ENCODE peak calls at places on chromosomes 12 and 14, in eight cellular contexts. K is upper lobe of left lung, P is WTC11, Y is body of pancreas, U is tibial artery, X is mesothelial cell of epicardium, D is AG04450, T is GM10248. W is an unnamed sample.

GRCh38 chr12:79444089-79444488 is 246.7 kb downstream of the PAWR start:
- DNase-seq in K (no peak), P (no peak), Y (no peak), U (no peak), X (no peak), D (no peak), T (no peak), W (no peak)

GRCh38 chr14:58787601-58788000 is 149.8 kb downstream of the DACT1 start:
- DNase-seq in K (no peak), P (no peak), Y (no peak), U (no peak), X (no peak), D (no peak), T (no peak), W (no peak)

GRCh38 chr14:69637503-69638030 is 26.2 kb downstream of the SUSD6 start:
- DNase-seq in K (peak; percentile 43), P (no peak), Y (peak; percentile 38), U (peak; percentile 23), X (no peak), D (no peak), T (no peak), W (no peak)

GRCh38 chr14:23113346-23114119 is 5.5 kb downstream of the CEBPE start:
- DNase-seq in K (no peak), P (no peak), Y (no peak), U (no peak), X (no peak), D (no peak), T (peak; percentile 5), W (no peak)

GRCh38 chr12:128867466-128867865 is 14.2 kb downstream of the GLT1D1 start:
- DNase-seq in K (peak; percentile 24), P (no peak), Y (no peak), U (no peak), X (no peak), D (no peak), T (no peak), W (no peak)

GRCh38 chr12:14327717-14328116 is 37.8 kb upstream of the ATF7IP start:
- DNase-seq in K (no peak), P (no peak), Y (no peak), U (no peak), X (no peak), D (no peak), T (no peak), W (no peak)

GRCh38 chr14:39113685-39114072 is 444 bp upstream of the GEMIN2 start:
- DNase-seq in K (no peak), P (no peak), Y (no peak), U (no peak), X (no peak), D (no peak), T (no peak), W (no peak)

GRCh38 chr12:128449146-128449894 is 182.3 kb downstream of the TMEM132C start:
- DNase-seq in K (no peak), P (no peak), Y (no peak), U (no peak), X (no peak), D (no peak), T (no peak), W (no peak)

GRCh38 chr12:123271182-123271491 is 519 bp downstream of the CDK2AP1 start:
- DNase-seq in K (peak; percentile 96), P (peak; percentile 75), Y (peak; percentile 78), U (peak; percentile 63), X (peak; percentile 67), D (no peak), T (peak; percentile 91), W (peak; percentile 80)

GRCh38 chr12:26120561-26121274 is 4.1 kb downstream of the BHLHE41 start:
- DNase-seq in K (no peak), P (no peak), Y (no peak), U (no peak), X (no peak), D (no peak), T (no peak), W (no peak)

GRCh38 chr12:92905811-92906554 is 23.1 kb downstream of the EEA1 start:
- DNase-seq in K (no peak), P (no peak), Y (no peak), U (no peak), X (no peak), D (no peak), T (no peak), W (no peak)

GRCh38 chr12:10620078-10620779 is 6.8 kb upstream of the MAGOHB start:
- DNase-seq in K (peak; percentile 28), P (no peak), Y (no peak), U (no peak), X (no peak), D (no peak), T (no peak), W (no peak)

GRCh38 chr12:126268222-126268621 is 1203.0 kb downstream of the AACS start:
- DNase-seq in K (no peak), P (no peak), Y (no peak), U (no peak), X (no peak), D (no peak), T (no peak), W (no peak)
- TF ChIP-seq CTCF in K (no peak), P (no peak), Y (no peak), U (no peak), X (no peak), D (no peak), T (no peak), W (no peak)

GRCh38 chr12:44960423-44960822 is 84.3 kb upstream of the NELL2 start:
- DNase-seq in K (no peak), P (peak; percentile 17), Y (no peak), U (no peak), X (no peak), D (no peak), T (no peak), W (no peak)
- TF ChIP-seq CTCF in K (no peak), P (no peak), Y (no peak), U (no peak), X (no peak), D (no peak), T (no peak), W (no peak)

GRCh38 chr14:68611611-68612010 is 181.3 kb downstream of the ZFP36L1 start:
- DNase-seq in K (no peak), P (no peak), Y (peak; percentile 80), U (no peak), X (no peak), D (no peak), T (no peak), W (no peak)
- TF ChIP-seq CTCF in K (no peak), P (no peak), Y (no peak), U (no peak), X (no peak), D (no peak), T (no peak), W (no peak)

GRCh38 chr12:48159976-48160525 is 2.7 kb upstream of the ASB8 start:
- DNase-seq in K (no peak), P (no peak), Y (no peak), U (no peak), X (no peak), D (no peak), T (no peak), W (no peak)

GRCh38 chr12:48160807-48161206 is 3.5 kb upstream of the ASB8 start:
- DNase-seq in K (no peak), P (no peak), Y (peak; percentile 14), U (peak; percentile 35), X (no peak), D (no peak), T (no peak), W (no peak)

GRCh38 chr12:48157016-48157888 is at the start of gene ASB8:
- DNase-seq in K (peak; percentile 99), P (peak; percentile 99), Y (peak; percentile 100), U (peak; percentile 99), X (peak; percentile 95), D (peak; percentile 96), T (peak; percentile 98), W (peak; percentile 98)

GRCh38 chr12:48156648-48157015 is 683 bp downstream of the ASB8 start:
- DNase-seq in K (no peak), P (no peak), Y (no peak), U (no peak), X (no peak), D (no peak), T (no peak), W (no peak)

GRCh38 chr12:48157889-48158370 is 615 bp upstream of the ASB8 start:
- DNase-seq in K (no peak), P (no peak), Y (no peak), U (no peak), X (no peak), D (no peak), T (no peak), W (no peak)
- TF ChIP-seq CTCF in K (no peak), P (no peak), Y (no peak), U (no peak), X (no peak), D (no peak), T (no peak), W (no peak)

DNA sequence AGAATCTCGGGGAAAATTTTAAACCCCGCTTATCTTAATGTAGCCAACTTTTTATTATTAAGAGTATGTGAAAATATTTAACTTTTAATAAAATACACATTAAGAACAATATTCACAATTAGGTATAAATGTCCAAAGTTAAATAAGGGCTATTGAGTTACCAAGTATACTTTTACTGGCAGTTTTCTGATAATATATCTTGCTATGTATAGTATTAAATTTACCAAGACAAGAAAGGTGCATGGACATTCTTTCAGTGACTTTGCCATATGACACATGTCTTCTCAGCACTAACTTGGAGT is 115.4 kb downstream of the MON2 start:
- DNase-seq in K (no peak), P (no peak), Y (no peak), U (no peak), X (no peak), D (no peak), T (no peak), W (no peak)
- TF ChIP-seq CTCF in K (no peak), P (no peak), Y (no peak), U (no peak), X (no peak), D (no peak), T (no peak), W (no peak)

GRCh38 chr14:105944632-105945610 is 418.5 kb downstream of the TMEM121 start:
- DNase-seq in K (peak; percentile 88), P (no peak), Y (peak; percentile 79), U (no peak), X (no peak), D (no peak), T (peak; percentile 68), W (no peak)
- TF ChIP-seq CTCF in K (peak; percentile 46), P (no peak), Y (peak; percentile 54), U (peak; percentile 74), X (no peak), D (no peak), T (peak; percentile 62), W (no peak)

GRCh38 chr12:121296618-121297476 is at the start of gene CAMKK2:
- DNase-seq in K (peak; percentile 98), P (peak; percentile 85), Y (peak; percentile 87), U (peak; percentile 76), X (peak; percentile 81), D (peak; percentile 11), T (peak; percentile 96), W (peak; percentile 92)
- TF ChIP-seq CTCF in K (no peak), P (no peak), Y (no peak), U (no peak), X (no peak), D (no peak), T (peak; percentile 36), W (peak; percentile 24)

GRCh38 chr12:85468356-85469157 is 188.5 kb downstream of the ALX1 start:
- DNase-seq in K (peak; percentile 18), P (peak; percentile 39), Y (peak; percentile 59), U (no peak), X (no peak), D (peak; percentile 8), T (peak; percentile 55), W (no peak)
- TF ChIP-seq CTCF in K (peak; percentile 56), P (peak; percentile 34), Y (peak; percentile 85), U (peak; percentile 72), X (peak; percentile 84), D (peak; percentile 86), T (peak; percentile 80), W (peak; percentile 89)

W was measured in type B pancreatic cell.